ENCODE peak calls at places on chromosomes 3 and 15, in four cellular contexts. K is anterior cingulate cortex, L is progenitor cell of endocrine pancreas, Y is GM03348. W is an unnamed sample.

GRCh38 chr3:43256714-43257461 is 29.5 kb upstream of the SNRK start:
- DNase-seq in Y (no peak), L (no peak), K (no peak), W (no peak)

GRCh38 chr3:17912011-17912760 is 169.8 kb upstream of the TBC1D5 start:
- DNase-seq in K (no peak), Y (no peak), L (no peak), W (no peak)

GRCh38 chr3:69119138-69119537 is 3.3 kb downstream of the LMOD3 start:
- DNase-seq in L (no peak), K (no peak), Y (no peak), W (no peak)

GRCh38 chr3:16871915-16872842 is 12.6 kb upstream of the PLCL2 start:
- DNase-seq in K (no peak), L (no peak), Y (no peak), W (no peak)

GRCh38 chr15:96889734-96890480 is 559.4 kb downstream of the NR2F2 start:
- DNase-seq in K (no peak), L (no peak), Y (no peak), W (no peak)

GRCh38 chr3:13495921-13496723 is 16.0 kb downstream of the HDAC11 start:
- DNase-seq in Y (peak), K (peak), L (peak), W (peak)

GRCh38 chr3:139301654-139302053 is 42.2 kb upstream of the MRPS22 start:
- DNase-seq in L (no peak), K (no peak), Y (no peak), W (no peak)

GRCh38 chr3:149009732-149010131 is 18.4 kb downstream of the GYG1 start:
- DNase-seq in L (no peak), Y (no peak), K (no peak), W (no peak)

GRCh38 chr3:146537603-146538002 is 6.8 kb downstream of the PLSCR1 start:
- DNase-seq in L (no peak), K (no peak), Y (no peak), W (no peak)

GRCh38 chr3:55162031-55162784 is 234.3 kb upstream of the LRTM1 start:
- DNase-seq in K (no peak), L (no peak), Y (peak), W (no peak)

GRCh38 chr3:151393146-151393831 is 8.7 kb upstream of the P2RY12 start:
- DNase-seq in K (no peak), L (no peak), Y (no peak), W (no peak)

GRCh38 chr3:188974856-188975611 is 196.7 kb upstream of the TPRG1 start:
- DNase-seq in Y (no peak), K (no peak), L (no peak), W (no peak)

GRCh38 chr3:25471081-25471768 is 43.2 kb downstream of the RARB start:
- DNase-seq in K (no peak), Y (no peak), L (no peak), W (no peak)

GRCh38 chr3:188362405-188362831 is 208.5 kb downstream of the LPP start:
- DNase-seq in Y (no peak), L (no peak), K (no peak), W (no peak)

GRCh38 chr15:88650556-88650955 is 11.7 kb downstream of the ISG20 start:
- DNase-seq in L (no peak), Y (no peak), K (no peak), W (no peak)

GRCh38 chr3:76998555-76998954 is 41.3 kb upstream of the ROBO2 start:
- DNase-seq in L (no peak), K (no peak), Y (no peak), W (no peak)

GRCh38 chr15:32838338-32838737 is 120.5 kb downstream of the GREM1 start:
- DNase-seq in K (no peak), Y (no peak), L (no peak), W (peak)

GRCh38 chr3:12303532-12303931 is 14.7 kb downstream of the PPARG start:
- DNase-seq in K (no peak), Y (peak), L (no peak), W (no peak)

GRCh38 chr3:157317895-157318294 is 118.8 kb upstream of the PTX3 start:
- DNase-seq in L (no peak), K (no peak), Y (no peak), W (no peak)

GRCh38 chr15:42011074-42011473 is 9.8 kb downstream of the PLA2G4E start:
- DNase-seq in L (no peak), Y (no peak), K (no peak), W (no peak)

GRCh38 chr3:141385386-141386079 is 17.2 kb downstream of the ZBTB38 start:
- DNase-seq in Y (no peak), L (no peak), K (no peak), W (no peak)

GRCh38 chr3:52820741-52821140 is 9.7 kb downstream of the ITIH4 start:
- DNase-seq in K (no peak), L (no peak), Y (peak), W (no peak)